ENCODE peak calls at places on chromosomes 1 and 21, in seven cellular contexts. M, U, F, O, H, Q and X are unnamed samples.

GRCh38 chr1:154784924-154785531 is 85.1 kb downstream of the KCNN3 start:
- DNase-seq in F (peak; percentile 53), U (peak; percentile 54), Q (no peak), H (peak; percentile 52), O (no peak), M (no peak), X (no peak)

GRCh38 chr21:44761747-44762208 is 39.8 kb downstream of the UBE2G2 start:
- DNase-seq in F (peak; percentile 68), Q (no peak), U (no peak), H (peak; percentile 60), M (no peak), O (no peak), X (no peak)

GRCh38 chr1:91885716-91886506 is at the start of gene TGFBR3:
- DNase-seq in H (peak; percentile 93), M (peak; percentile 85), O (peak; percentile 70), F (peak; percentile 97), U (peak; percentile 81), Q (peak; percentile 69), X (peak; percentile 80)

GRCh38 chr1:25520446-25521061 is 22.9 kb upstream of the LDLRAP1 start:
- DNase-seq in F (peak; percentile 84), H (peak; percentile 76), U (peak; percentile 56), O (peak; percentile 79), Q (peak; percentile 60), M (no peak), X (peak; percentile 63)

GRCh38 chr1:192099328-192099727 is 58.9 kb upstream of the RGS18 start:
- DNase-seq in O (no peak), F (no peak), Q (no peak), M (no peak), U (no peak), H (no peak), X (no peak)

GRCh38 chr1:74083128-74083527 is 114.8 kb downstream of the LRRIQ3 start:
- DNase-seq in U (no peak), F (no peak), O (no peak), H (no peak), M (no peak), Q (no peak), X (no peak)

GRCh38 chr1:18055181-18055580 is 52.4 kb upstream of the IGSF21 start:
- DNase-seq in U (no peak), O (no peak), M (no peak), H (no peak), Q (no peak), F (no peak), X (no peak)

GRCh38 chr21:16113052-16113715 is 383.4 kb downstream of the USP25 start:
- DNase-seq in H (no peak), Q (no peak), U (no peak), M (no peak), O (no peak), F (no peak), X (no peak)

GRCh38 chr1:220239213-220239612 is 33.0 kb downstream of the RAB3GAP2 start:
- DNase-seq in H (no peak), F (no peak), U (no peak), Q (no peak), O (no peak), M (no peak), X (no peak)

GRCh38 chr1:89781494-89782126 is 39.2 kb upstream of the LRRC8D start:
- DNase-seq in H (no peak), O (no peak), F (no peak), M (no peak), U (peak; percentile 86), Q (no peak), X (no peak)

GRCh38 chr1:43569175-43569574 is 38.5 kb downstream of the PTPRF start:
- DNase-seq in Q (no peak), H (no peak), U (no peak), M (no peak), F (no peak), O (no peak), X (no peak)

GRCh38 chr1:214842856-214843255 is 239.7 kb upstream of the KCNK2 start:
- DNase-seq in U (no peak), Q (no peak), M (no peak), O (no peak), H (no peak), F (no peak), X (no peak)

GRCh38 chr1:118649406-118649805 is 338.7 kb downstream of the TBX15 start:
- DNase-seq in Q (no peak), U (no peak), O (no peak), H (no peak), M (no peak), F (no peak), X (no peak)

GRCh38 chr1:164504699-164505098 is 54.3 kb upstream of the PBX1 start:
- DNase-seq in H (no peak), M (no peak), Q (no peak), U (no peak), O (no peak), F (no peak), X (no peak)

GRCh38 chr1:62295921-62296451 is 23.2 kb downstream of the KANK4 start:
- DNase-seq in M (no peak), H (no peak), Q (no peak), U (no peak), F (no peak), O (no peak), X (peak; percentile 31)

GRCh38 chr1:147641695-147642592 is 28.4 kb downstream of the ACP6 start:
- DNase-seq in F (no peak), M (peak; percentile 73), O (peak; percentile 36), H (peak; percentile 77), U (peak; percentile 28), Q (peak; percentile 71), X (peak; percentile 88)

GRCh38 chr1:47407481-47407880 is 8.6 kb upstream of the FOXE3 start:
- DNase-seq in H (no peak), F (peak; percentile 20), O (no peak), Q (no peak), U (no peak), M (peak; percentile 73), X (no peak)

GRCh38 chr1:151641229-151641628 is 29.4 kb downstream of the SNX27 start:
- DNase-seq in F (no peak), Q (no peak), O (no peak), U (no peak), M (no peak), H (no peak), X (no peak)

GRCh38 chr1:58576727-58577675 is at the start of gene TACSTD2:
- DNase-seq in M (peak; percentile 44), U (peak; percentile 14), H (peak; percentile 88), O (no peak), Q (no peak), F (peak; percentile 84), X (no peak)

GRCh38 chr21:21200103-21200938 is 202.1 kb downstream of the NCAM2 start:
- DNase-seq in Q (no peak), F (peak; percentile 82), M (no peak), U (peak; percentile 47), O (no peak), H (no peak), X (peak; percentile 80)

GRCh38 chr21:38159355-38159754 is 97.4 kb upstream of the KCNJ15 start:
- DNase-seq in Q (peak; percentile 33), O (peak; percentile 17), H (peak; percentile 73), F (no peak), M (peak; percentile 48), U (peak; percentile 26), X (peak; percentile 76)

GRCh38 chr1:212909652-212910063 is 40.7 kb upstream of the VASH2 start:
- DNase-seq in Q (no peak), F (no peak), M (no peak), U (no peak), H (no peak), O (no peak), X (no peak)

GRCh38 chr1:205258313-205259176 is 30.8 kb downstream of the TMCC2 start:
- DNase-seq in Q (no peak), O (no peak), U (no peak), F (no peak), M (peak; percentile 87), H (peak; percentile 70), X (peak; percentile 92)

GRCh38 chr1:10663668-10664035 is 132.8 kb downstream of the CASZ1 start:
- DNase-seq in F (no peak), O (peak; percentile 33), U (no peak), H (peak; percentile 97), M (no peak), Q (no peak), X (no peak)

GRCh38 chr1:37656881-37657280 is 22.2 kb upstream of the RSPO1 start:
- DNase-seq in M (no peak), F (peak; percentile 48), Q (no peak), H (no peak), U (no peak), O (no peak), X (no peak)

GRCh38 chr1:10691075-10691739 is 105.2 kb downstream of the CASZ1 start:
- DNase-seq in O (no peak), H (no peak), Q (no peak), F (no peak), M (no peak), U (no peak), X (no peak)